ENCODE peak calls at places on chromosomes 4 and X, in eight cellular contexts. S is Karpas-422, A is epithelial cell of esophagus, N is choroid plexus epithelial cell, V is NT2/D1, T is brain microvascular endothelial cell, W is dorsolateral prefrontal cortex, I is neural progenitor cell. K is an unnamed sample.

GRCh38 chr4:8214091-8214490 is 15.0 kb downstream of the SH3TC1 start:
- DNase-seq in S (no peak), T (no peak), W (no peak), V (no peak), I (no peak), N (no peak), A (no peak), K (no peak)

GRCh38 chrX:74225111-74225510 is 78.9 kb upstream of the ZCCHC13 start:
- DNase-seq in T (no peak), V (no peak), N (no peak), I (no peak), S (no peak), W (no peak), A (no peak), K (no peak)

GRCh38 chr4:39045791-39046221 is 13.6 kb upstream of the TMEM156 start:
- DNase-seq in A (peak; percentile 73), V (no peak), S (peak; percentile 80), N (peak; percentile 66), W (no peak), I (no peak), T (peak; percentile 42), K (peak; percentile 40)

GRCh38 chr4:127239902-127240575 is 392.7 kb upstream of the INTU start:
- DNase-seq in W (no peak), T (no peak), V (no peak), N (no peak), S (no peak), A (no peak), I (no peak), K (no peak)

GRCh38 chr4:52843958-52844357 is 18.2 kb upstream of the RASL11B start:
- DNase-seq in W (no peak), S (peak; percentile 42), A (no peak), I (no peak), T (no peak), N (no peak), V (no peak), K (no peak)

GRCh38 chr4:111717916-111718315 is 427.3 kb upstream of the FAM241A start:
- DNase-seq in T (no peak), V (no peak), I (no peak), A (no peak), W (no peak), S (no peak), N (no peak), K (no peak)

GRCh38 chr4:186886759-186887158 is 163.1 kb upstream of the FAT1 start:
- DNase-seq in V (no peak), A (no peak), N (no peak), S (no peak), W (no peak), I (no peak), T (no peak), K (no peak)

GRCh38 chr4:165738571-165738970 is 134.5 kb upstream of the TLL1 start:
- DNase-seq in T (no peak), A (peak; percentile 74), V (no peak), N (no peak), S (no peak), I (no peak), W (no peak), K (no peak)

GRCh38 chr4:13529130-13529919 is 15.0 kb downstream of the NKX3-2 start:
- DNase-seq in W (no peak), T (no peak), I (no peak), S (no peak), V (no peak), N (no peak), A (no peak), K (no peak)

GRCh38 chr4:4456351-4456750 is 69.4 kb downstream of the NSG1 start:
- DNase-seq in A (peak; percentile 70), I (no peak), W (no peak), S (no peak), T (peak; percentile 56), N (peak; percentile 69), V (no peak), K (no peak)

GRCh38 chrX:103453655-103454054 is 65.6 kb downstream of the RAB40A start:
- DNase-seq in S (no peak), I (no peak), V (no peak), N (peak; percentile 94), A (peak; percentile 92), W (no peak), T (peak; percentile 89), K (no peak)

GRCh38 chrX:101219116-101219839 is at the start of gene DRP2:
- DNase-seq in N (no peak), W (no peak), A (peak; percentile 45), T (no peak), V (no peak), I (peak; percentile 20), S (no peak), K (no peak)

GRCh38 chrX:155263854-155264628 is at the start of gene RAB39B:
- DNase-seq in N (peak; percentile 60), V (peak; percentile 44), A (peak; percentile 75), W (peak; percentile 66), T (peak; percentile 52), I (peak; percentile 75), S (peak; percentile 83), K (peak; percentile 76)

GRCh38 chr4:54942735-54943134 is 182.7 kb downstream of the KDR start:
- DNase-seq in A (no peak), I (no peak), T (no peak), N (peak; percentile 11), V (no peak), W (no peak), S (no peak), K (peak; percentile 44)

GRCh38 chr4:143375326-143376073 is 38.8 kb downstream of the GAB1 start:
- DNase-seq in N (peak; percentile 49), V (no peak), S (peak; percentile 60), I (peak; percentile 39), A (peak; percentile 33), T (peak; percentile 24), W (peak; percentile 86), K (peak; percentile 86)

GRCh38 chr4:48008021-48008596 is 8.4 kb downstream of the CNGA1 start:
- DNase-seq in W (no peak), T (no peak), S (no peak), V (no peak), N (peak; percentile 11), I (peak; percentile 50), A (no peak), K (peak; percentile 61)

GRCh38 chr4:138741778-138742377 is 273.7 kb upstream of the NOCT start:
- DNase-seq in W (no peak), S (no peak), A (no peak), T (no peak), V (no peak), N (no peak), I (no peak), K (no peak)

GRCh38 chr4:37673523-37674192 is 12.5 kb downstream of the RELL1 start:
- DNase-seq in I (no peak), A (no peak), S (peak; percentile 16), V (no peak), T (no peak), N (no peak), W (no peak), K (no peak)

GRCh38 chr4:37674446-37674845 is 11.7 kb downstream of the RELL1 start:
- DNase-seq in I (no peak), A (no peak), V (no peak), W (no peak), S (peak; percentile 28), T (no peak), N (no peak), K (no peak)

GRCh38 chr4:37678624-37679023 is 7.6 kb downstream of the RELL1 start:
- DNase-seq in N (peak; percentile 59), V (no peak), S (no peak), I (no peak), T (peak; percentile 27), A (no peak), W (no peak), K (no peak)

GRCh38 chr4:37680089-37680488 is 6.1 kb downstream of the RELL1 start:
- DNase-seq in W (no peak), N (no peak), V (no peak), T (no peak), I (no peak), S (no peak), A (no peak), K (no peak)

GRCh38 chr4:37675587-37676290 is 10.4 kb downstream of the RELL1 start:
- DNase-seq in V (no peak), S (peak; percentile 85), W (no peak), N (no peak), T (no peak), I (no peak), A (peak; percentile 37), K (peak; percentile 95)
- H3K4me3 ChIP-seq in V (no peak overlapping the region), S (peak overlapping the region; percentile 26), W (no peak overlapping the region), N (no peak overlapping the region), T (no peak overlapping the region), I (no peak overlapping the region), A (no peak overlapping the region), K (peak overlapping the region; percentile 53)

DNA sequence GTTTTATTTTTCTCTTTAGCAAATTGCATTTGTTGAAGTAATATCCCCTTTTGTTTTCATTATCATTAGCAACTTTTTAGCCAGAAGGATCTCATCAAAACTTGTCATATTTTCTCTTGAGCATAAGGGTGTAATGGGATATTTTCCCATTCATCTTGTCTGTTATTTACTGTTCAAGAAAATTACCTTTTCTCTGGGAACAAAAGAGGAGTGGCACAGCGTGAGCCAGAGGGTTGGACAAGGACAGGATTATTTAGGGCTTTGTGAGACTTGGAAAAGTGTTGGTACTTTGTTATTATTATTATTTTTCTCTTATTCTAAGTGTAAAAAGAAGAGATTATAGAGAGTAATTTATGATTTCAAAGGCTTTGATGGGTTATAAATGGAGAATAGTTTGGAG is 135.9 kb downstream of the PRKX start:
- DNase-seq in A (no peak), I (no peak), W (no peak), V (no peak), S (no peak), T (no peak), N (no peak), K (no peak)
- H3K4me3 ChIP-seq in A (no peak overlapping the region), I (no peak overlapping the region), W (no peak overlapping the region), V (no peak overlapping the region), S (no peak overlapping the region), T (no peak overlapping the region), N (no peak overlapping the region), K (no peak overlapping the region)

GRCh38 chrX:49164589-49165360 is 2.2 kb downstream of the MAGIX start:
- DNase-seq in I (no peak), T (no peak), A (no peak), V (no peak), N (no peak), S (no peak), W (no peak), K (no peak)
- H3K4me3 ChIP-seq in I (no peak overlapping the region), T (no peak overlapping the region), A (no peak overlapping the region), V (no peak overlapping the region), N (no peak overlapping the region), S (no peak overlapping the region), W (no peak overlapping the region), K (peak overlapping the region; percentile 63)

GRCh38 chr4:89305712-89306437 is 1.7 kb downstream of the GPRIN3 start:
- DNase-seq in W (no peak), V (no peak), I (no peak), N (peak; percentile 59), S (no peak), T (peak; percentile 23), A (peak; percentile 58), K (no peak)

GRCh38 chr4:89307446-89308160 is at the start of gene GPRIN3:
- DNase-seq in N (no peak), S (no peak), I (peak; percentile 75), A (peak; percentile 21), T (peak; percentile 10), V (no peak), W (no peak), K (peak; percentile 67)

GRCh38 chr4:89306486-89307184 is 965 bp downstream of the GPRIN3 start:
- DNase-seq in I (no peak), V (no peak), T (no peak), S (no peak), A (no peak), W (no peak), N (no peak), K (peak; percentile 42)

GRCh38 chr4:89308161-89308500 is 531 bp upstream of the GPRIN3 start:
- DNase-seq in V (no peak), I (no peak), T (no peak), A (no peak), W (no peak), N (no peak), S (no peak), K (no peak)

GRCh38 chr4:89307185-89307445 is 485 bp downstream of the GPRIN3 start:
- DNase-seq in N (no peak), I (no peak), V (no peak), A (no peak), W (no peak), T (no peak), S (no peak), K (no peak)
- H3K4me3 ChIP-seq in N (peak overlapping the region; percentile 60), I (peak overlapping the region; percentile 88), V (peak overlapping the region; percentile 61), A (peak overlapping the region; percentile 21), W (peak overlapping the region; percentile 63), T (peak overlapping the region; percentile 61), S (peak overlapping the region; percentile 55), K (peak overlapping the region; percentile 82)

K was measured in OCI-LY7.